ENCODE peak calls at places on chromosomes 7 and 10, in seven cellular contexts. One of them, this sample, is unnamed.

GRCh38 chr7:74355091-74355490 is 65.9 kb downstream of the CLIP2 start:
- DNase-seq in SK-N-SH: no peak
- DNase-seq in GM12878: no peak
- DNase-seq in H1: no peak
- DNase-seq in HepG2: peak
- DNase-seq in HCT116: peak
- DNase-seq in K562: no peak
- DNase-seq in this sample: no peak

GRCh38 chr7:728602-729001 is 1.5 kb upstream of the PRKAR1B start:
- DNase-seq in SK-N-SH: no peak
- DNase-seq in GM12878: no peak
- DNase-seq in H1: no peak
- DNase-seq in HepG2: no peak
- DNase-seq in HCT116: no peak
- DNase-seq in K562: no peak
- DNase-seq in this sample: no peak

GRCh38 chr7:514651-515598 is 4.7 kb downstream of the PDGFA start:
- DNase-seq in SK-N-SH: no peak
- DNase-seq in GM12878: no peak
- DNase-seq in H1: peak
- DNase-seq in HepG2: no peak
- DNase-seq in HCT116: no peak
- DNase-seq in K562: peak
- DNase-seq in this sample: no peak

GRCh38 chr7:353746-354325 is 63.9 kb downstream of the FOXL3 start:
- DNase-seq in SK-N-SH: no peak
- DNase-seq in GM12878: no peak
- DNase-seq in H1: no peak
- DNase-seq in HepG2: no peak
- DNase-seq in HCT116: no peak
- DNase-seq in K562: no peak
- DNase-seq in this sample: no peak

GRCh38 chr10:29908977-29909376 is 150.4 kb downstream of the JCAD start:
- DNase-seq in SK-N-SH: no peak
- DNase-seq in GM12878: no peak
- DNase-seq in H1: no peak
- DNase-seq in HepG2: no peak
- DNase-seq in HCT116: no peak
- DNase-seq in K562: no peak
- DNase-seq in this sample: no peak

GRCh38 chr7:11970132-11970531 is 138.1 kb upstream of the THSD7A start:
- DNase-seq in SK-N-SH: no peak
- DNase-seq in GM12878: no peak
- DNase-seq in H1: no peak
- DNase-seq in HepG2: no peak
- DNase-seq in HCT116: no peak
- DNase-seq in K562: no peak
- DNase-seq in this sample: no peak

GRCh38 chr10:124448696-124449169 is 1.1 kb downstream of the NKX1-2 start:
- DNase-seq in SK-N-SH: peak
- DNase-seq in GM12878: no peak
- DNase-seq in H1: peak
- DNase-seq in HepG2: no peak
- DNase-seq in HCT116: no peak
- DNase-seq in K562: no peak
- DNase-seq in this sample: no peak

GRCh38 chr7:111835066-111835465 is 272.8 kb upstream of the IMMP2L start:
- DNase-seq in SK-N-SH: peak
- DNase-seq in GM12878: no peak
- DNase-seq in H1: no peak
- DNase-seq in HepG2: no peak
- DNase-seq in HCT116: no peak
- DNase-seq in K562: no peak
- DNase-seq in this sample: no peak

GRCh38 chr10:72126184-72126871 is 38.0 kb upstream of the SPOCK2 start:
- DNase-seq in SK-N-SH: peak
- DNase-seq in GM12878: no peak
- DNase-seq in H1: no peak
- DNase-seq in HepG2: peak
- DNase-seq in HCT116: peak
- DNase-seq in K562: peak
- DNase-seq in this sample: no peak

GRCh38 chr10:49009231-49009979 is 69.8 kb upstream of the LRRC18 start:
- DNase-seq in SK-N-SH: no peak
- DNase-seq in GM12878: no peak
- DNase-seq in H1: no peak
- DNase-seq in HepG2: no peak
- DNase-seq in HCT116: no peak
- DNase-seq in K562: no peak
- DNase-seq in this sample: no peak

GRCh38 chr7:34463830-34464229 is 194.2 kb upstream of the NPSR1 start:
- DNase-seq in SK-N-SH: no peak
- DNase-seq in GM12878: no peak
- DNase-seq in H1: no peak
- DNase-seq in HepG2: peak
- DNase-seq in HCT116: peak
- DNase-seq in K562: no peak
- DNase-seq in this sample: peak

GRCh38 chr10:79149662-79150443 is 81.1 kb downstream of the ZMIZ1 start:
- DNase-seq in SK-N-SH: peak
- DNase-seq in GM12878: no peak
- DNase-seq in H1: no peak
- DNase-seq in HepG2: no peak
- DNase-seq in HCT116: peak
- DNase-seq in K562: peak
- DNase-seq in this sample: no peak
- H3K9ac ChIP-seq in SK-N-SH: peak
- H3K9ac ChIP-seq in GM12878: no peak
- H3K9ac ChIP-seq in H1: no peak
- H3K9ac ChIP-seq in HepG2: no peak
- H3K9ac ChIP-seq in HCT116: peak
- H3K9ac ChIP-seq in K562: peak
- H3K9ac ChIP-seq in this sample: peak

DNA sequence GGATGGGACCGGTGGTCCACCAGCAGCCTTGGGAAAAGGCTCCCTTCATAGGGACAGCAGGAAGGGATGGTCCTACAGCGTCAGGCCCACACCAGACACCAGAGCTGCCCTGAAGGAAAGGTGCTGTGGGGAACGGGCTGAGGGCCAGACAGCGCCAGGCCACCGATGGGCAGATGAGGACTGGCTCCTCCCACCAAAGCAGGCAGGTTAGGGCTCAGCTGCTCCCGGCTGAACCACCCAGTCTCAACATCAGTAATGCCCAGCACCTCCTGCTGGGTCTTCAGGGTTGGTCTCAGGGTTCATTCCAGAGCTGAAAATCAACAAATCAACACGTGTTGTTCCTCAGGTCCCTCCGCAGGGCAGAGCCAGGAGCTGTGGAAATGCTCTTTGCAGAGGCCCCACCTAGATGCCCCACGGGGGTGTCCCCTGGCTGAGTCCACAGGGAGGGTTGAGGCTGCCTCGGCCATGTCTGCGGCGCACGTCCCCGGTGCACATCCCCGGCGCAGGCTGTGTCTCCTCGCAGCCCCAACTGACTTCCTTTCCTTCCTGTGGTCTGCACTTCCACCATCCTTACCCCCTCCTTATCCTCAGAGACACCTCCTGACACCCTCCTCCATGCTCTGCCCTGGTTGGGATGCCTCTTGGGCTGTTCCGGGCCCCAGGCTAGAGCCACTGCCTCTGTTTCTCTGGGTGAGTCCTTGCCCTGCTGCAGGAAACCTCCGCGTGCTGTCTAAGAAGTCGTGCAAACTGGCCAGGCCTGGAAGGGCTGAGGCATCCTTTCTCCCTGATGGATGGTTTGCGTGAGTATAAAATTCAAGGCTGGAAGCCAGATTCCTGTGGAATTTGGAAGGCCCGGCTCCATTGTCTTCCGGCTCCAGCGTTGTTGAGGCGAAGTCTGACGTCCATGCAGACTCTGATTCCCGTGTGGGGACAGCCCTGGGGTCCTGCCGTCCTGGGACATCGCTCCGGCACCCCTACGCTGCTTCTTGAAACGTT is 32.8 kb upstream of the CFAP46 start:
- DNase-seq in SK-N-SH: no peak
- DNase-seq in GM12878: no peak
- DNase-seq in H1: no peak
- DNase-seq in HepG2: no peak
- DNase-seq in HCT116: no peak
- DNase-seq in K562: no peak
- DNase-seq in this sample: no peak
- TF ChIP-seq YY1 in SK-N-SH: no peak
- TF ChIP-seq YY1 in GM12878: no peak
- TF ChIP-seq YY1 in H1: no peak
- TF ChIP-seq YY1 in HepG2: no peak
- TF ChIP-seq YY1 in HCT116: no peak
- TF ChIP-seq YY1 in K562: no peak
- TF ChIP-seq YY1 in this sample: no peak

DNA sequence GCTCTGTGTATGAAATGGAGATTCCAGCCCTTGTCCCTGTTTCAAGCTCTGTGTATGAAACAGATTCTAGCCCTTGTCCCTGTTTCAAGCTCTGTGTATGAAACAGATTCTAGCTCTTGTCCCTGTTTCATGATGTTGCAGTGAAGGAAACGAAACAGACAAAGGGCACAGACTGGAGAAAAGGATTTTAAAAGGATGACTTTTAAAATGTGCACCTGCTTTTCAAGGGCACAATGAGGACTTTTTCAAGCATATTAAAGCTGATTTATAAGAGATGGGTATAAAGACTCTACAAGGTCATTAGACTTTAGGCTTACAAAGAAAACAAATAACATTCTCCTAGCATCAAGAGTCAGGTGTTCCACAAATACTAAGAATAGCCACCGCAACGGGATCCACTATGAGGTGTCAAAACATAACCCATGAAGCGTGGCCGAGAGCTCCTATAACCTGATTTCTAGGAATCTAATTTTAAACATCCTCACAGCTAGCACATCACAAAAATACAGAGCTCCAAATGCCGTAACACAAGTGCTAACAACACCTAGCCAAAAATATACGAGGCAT is 29.0 kb downstream of the DIP2C start:
- DNase-seq in SK-N-SH: no peak
- DNase-seq in GM12878: no peak
- DNase-seq in H1: no peak
- DNase-seq in HepG2: no peak
- DNase-seq in HCT116: no peak
- DNase-seq in K562: no peak
- DNase-seq in this sample: no peak
- H3K9ac ChIP-seq in SK-N-SH: peak
- H3K9ac ChIP-seq in GM12878: no peak
- H3K9ac ChIP-seq in H1: no peak
- H3K9ac ChIP-seq in HepG2: no peak
- H3K9ac ChIP-seq in HCT116: no peak
- H3K9ac ChIP-seq in K562: no peak
- H3K9ac ChIP-seq in this sample: no peak

DNA sequence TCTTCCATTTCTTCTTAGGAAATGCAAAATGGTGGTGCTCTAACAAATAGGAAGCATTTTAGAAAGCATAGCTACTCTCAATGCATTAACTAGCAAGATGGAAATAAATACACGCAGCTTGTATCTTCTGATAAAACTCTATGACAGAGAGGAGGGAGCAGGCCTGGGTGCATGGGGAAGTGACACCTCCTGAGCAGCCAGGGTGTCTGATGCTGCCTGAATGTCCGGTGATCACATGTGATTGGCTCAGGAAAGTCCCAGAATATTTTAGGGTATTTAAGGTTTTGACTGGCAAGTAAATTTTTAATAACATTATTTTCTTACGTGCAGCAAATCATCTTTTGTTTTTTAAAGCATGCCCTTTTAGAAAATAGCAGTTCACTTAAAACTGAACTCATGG is 261.0 kb upstream of the KLF6 start:
- DNase-seq in SK-N-SH: no peak
- DNase-seq in GM12878: no peak
- DNase-seq in H1: no peak
- DNase-seq in HepG2: no peak
- DNase-seq in HCT116: no peak
- DNase-seq in K562: no peak
- DNase-seq in this sample: no peak
- TF ChIP-seq YY1 in SK-N-SH: no peak
- TF ChIP-seq YY1 in GM12878: no peak
- TF ChIP-seq YY1 in H1: no peak
- TF ChIP-seq YY1 in HepG2: no peak
- TF ChIP-seq YY1 in HCT116: no peak
- TF ChIP-seq YY1 in K562: no peak
- TF ChIP-seq YY1 in this sample: no peak

GRCh38 chr7:44310221-44310848 is 15.1 kb downstream of the CAMK2B start:
- DNase-seq in SK-N-SH: no peak
- DNase-seq in GM12878: no peak
- DNase-seq in H1: no peak
- DNase-seq in HepG2: no peak
- DNase-seq in HCT116: no peak
- DNase-seq in K562: no peak
- DNase-seq in this sample: no peak
- H3K9ac ChIP-seq in SK-N-SH: no peak
- H3K9ac ChIP-seq in GM12878: no peak
- H3K9ac ChIP-seq in H1: no peak
- H3K9ac ChIP-seq in HepG2: no peak
- H3K9ac ChIP-seq in HCT116: no peak
- H3K9ac ChIP-seq in K562: no peak
- H3K9ac ChIP-seq in this sample: peak

GRCh38 chr7:71735961-71736556 is 604.1 kb downstream of the GALNT17 start:
- DNase-seq in SK-N-SH: peak
- DNase-seq in GM12878: no peak
- DNase-seq in H1: peak
- DNase-seq in HepG2: peak
- DNase-seq in HCT116: peak
- DNase-seq in K562: peak
- DNase-seq in this sample: peak
- TF ChIP-seq YY1 in SK-N-SH: no peak
- TF ChIP-seq YY1 in GM12878: peak
- TF ChIP-seq YY1 in H1: no peak
- TF ChIP-seq YY1 in HepG2: no peak
- TF ChIP-seq YY1 in HCT116: no peak
- TF ChIP-seq YY1 in K562: no peak
- TF ChIP-seq YY1 in this sample: no peak

GRCh38 chr7:141651417-141651816 is 50.5 kb downstream of the DENND11 start:
- DNase-seq in SK-N-SH: no peak
- DNase-seq in GM12878: no peak
- DNase-seq in H1: no peak
- DNase-seq in HepG2: no peak
- DNase-seq in HCT116: no peak
- DNase-seq in K562: no peak
- DNase-seq in this sample: no peak

GRCh38 chr7:141659501-141659900 is 42.5 kb downstream of the DENND11 start:
- DNase-seq in SK-N-SH: no peak
- DNase-seq in GM12878: no peak
- DNase-seq in H1: no peak
- DNase-seq in HepG2: no peak
- DNase-seq in HCT116: no peak
- DNase-seq in K562: no peak
- DNase-seq in this sample: no peak

GRCh38 chr7:141649865-141650499 is 52.0 kb downstream of the DENND11 start:
- DNase-seq in SK-N-SH: peak
- DNase-seq in GM12878: peak
- DNase-seq in H1: no peak
- DNase-seq in HepG2: peak
- DNase-seq in HCT116: peak
- DNase-seq in K562: peak
- DNase-seq in this sample: peak

GRCh38 chr7:141652691-141653090 is 49.3 kb downstream of the DENND11 start:
- DNase-seq in SK-N-SH: no peak
- DNase-seq in GM12878: no peak
- DNase-seq in H1: no peak
- DNase-seq in HepG2: no peak
- DNase-seq in HCT116: no peak
- DNase-seq in K562: no peak
- DNase-seq in this sample: no peak

GRCh38 chr7:141654551-141654950 is 47.4 kb downstream of the DENND11 start:
- DNase-seq in SK-N-SH: peak
- DNase-seq in GM12878: peak
- DNase-seq in H1: no peak
- DNase-seq in HepG2: peak
- DNase-seq in HCT116: peak
- DNase-seq in K562: peak
- DNase-seq in this sample: peak
- H3K9ac ChIP-seq in SK-N-SH: no peak
- H3K9ac ChIP-seq in GM12878: no peak
- H3K9ac ChIP-seq in H1: no peak
- H3K9ac ChIP-seq in HepG2: no peak
- H3K9ac ChIP-seq in HCT116: no peak
- H3K9ac ChIP-seq in K562: no peak
- H3K9ac ChIP-seq in this sample: no peak

This sample was measured in NT2/D1.